ENCODE peak calls at places on chromosome 9, in seven cellular contexts. V, U, X, T, H, E and J are unnamed samples.

GRCh38 chr9:124251188-124251587 is 6.6 kb upstream of the NEK6 start:
- DNase-seq in E (no peak), V (no peak), U (no peak), X (no peak), T (no peak), H (no peak), J (peak)

GRCh38 chr9:94026816-94027215 is 57.4 kb upstream of the PTPDC1 start:
- DNase-seq in X (no peak), E (no peak), H (no peak), U (no peak), V (no peak), T (no peak), J (no peak)

GRCh38 chr9:133456409-133456808 is 3.4 kb upstream of the CACFD1 start:
- DNase-seq in X (no peak), U (no peak), E (no peak), T (no peak), H (no peak), V (no peak), J (peak)

GRCh38 chr9:132094314-132094791 is 14.7 kb upstream of the MED27 start:
- DNase-seq in V (peak), U (no peak), E (no peak), H (no peak), T (no peak), X (no peak), J (no peak)

GRCh38 chr9:14339746-14340145 is 25.8 kb upstream of the NFIB start:
- DNase-seq in H (no peak), U (no peak), X (no peak), T (no peak), E (no peak), V (no peak), J (no peak)

GRCh38 chr9:33229359-33230120 is 10.4 kb upstream of the SPINK4 start:
- DNase-seq in T (no peak), E (no peak), H (no peak), X (no peak), U (no peak), V (peak), J (peak)

GRCh38 chr9:70113403-70114022 is 69.9 kb downstream of the MAMDC2 start:
- DNase-seq in E (no peak), V (peak), H (peak), X (peak), U (no peak), T (peak), J (peak)

GRCh38 chr9:114591206-114591853 is 3.8 kb downstream of the ATP6V1G1 start:
- DNase-seq in T (no peak), H (no peak), X (no peak), V (no peak), U (no peak), E (no peak), J (no peak)

GRCh38 chr9:2466703-2467102 is 154.9 kb upstream of the VLDLR start:
- DNase-seq in U (no peak), H (no peak), X (peak), V (no peak), E (no peak), T (no peak), J (peak)

GRCh38 chr9:121398374-121398773 is 28.3 kb upstream of the STOM start:
- DNase-seq in E (no peak), V (peak), U (no peak), H (no peak), T (no peak), X (no peak), J (peak)

GRCh38 chr9:95588724-95589282 is 72.0 kb upstream of the PTCH1 start:
- DNase-seq in V (no peak), H (no peak), T (no peak), X (no peak), E (no peak), U (no peak), J (no peak)

GRCh38 chr9:21873540-21874221 is 71.2 kb downstream of the MTAP start:
- DNase-seq in U (no peak), X (no peak), T (no peak), E (no peak), H (no peak), V (no peak), J (no peak)

GRCh38 chr9:113011911-113012381 is at the start of gene ZNF883:
- DNase-seq in H (peak), E (no peak), U (no peak), X (peak), T (peak), V (peak), J (peak)

GRCh38 chr9:98342819-98343208 is 87.4 kb upstream of the TBC1D2 start:
- DNase-seq in U (no peak), T (no peak), H (no peak), X (no peak), V (no peak), E (no peak), J (no peak)

GRCh38 chr9:18184034-18184800 is 289.7 kb upstream of the ADAMTSL1 start:
- DNase-seq in H (no peak), X (no peak), U (no peak), E (no peak), V (no peak), T (no peak), J (no peak)

GRCh38 chr9:113541019-113541900 is 77.7 kb downstream of the RGS3 start:
- DNase-seq in E (no peak), T (no peak), H (no peak), U (no peak), V (peak), X (peak), J (peak)

GRCh38 chr9:114263853-114264510 is 58.9 kb upstream of the ORM1 start:
- DNase-seq in E (no peak), V (no peak), X (no peak), U (no peak), H (peak), T (peak), J (peak)

GRCh38 chr9:88716636-88717035 is 181.7 kb downstream of the NXNL2 start:
- DNase-seq in V (no peak), X (no peak), U (no peak), H (no peak), T (no peak), E (no peak), J (no peak)

GRCh38 chr9:127384016-127384730 is 12.8 kb upstream of the SLC2A8 start:
- DNase-seq in T (no peak), V (no peak), U (no peak), H (no peak), X (no peak), E (no peak), J (no peak)

GRCh38 chr9:37197158-37198033 is 77.0 kb downstream of the ZCCHC7 start:
- DNase-seq in U (no peak), H (peak), X (no peak), E (peak), V (peak), T (no peak), J (no peak)

GRCh38 chr9:23821400-23822181 is 4.4 kb downstream of the ELAVL2 start:
- DNase-seq in X (peak), V (no peak), H (no peak), U (no peak), E (no peak), T (peak), J (peak)

GRCh38 chr9:27425827-27426716 is 98.0 kb upstream of the IFNK start:
- DNase-seq in H (no peak), X (no peak), T (no peak), E (no peak), U (no peak), V (no peak), J (no peak)

GRCh38 chr9:95111716-95112115 is 205.8 kb downstream of the FANCC start:
- DNase-seq in T (no peak), E (no peak), U (no peak), H (no peak), X (no peak), V (no peak), J (no peak)

GRCh38 chr9:114290561-114290986 is 32.3 kb upstream of the ORM1 start:
- DNase-seq in U (no peak), H (no peak), T (no peak), X (no peak), V (no peak), E (no peak), J (peak)

GRCh38 chr9:89996106-89996505 is 391.3 kb downstream of the GADD45G start:
- DNase-seq in U (no peak), V (no peak), T (no peak), E (no peak), H (no peak), X (no peak), J (no peak)

GRCh38 chr9:137785704-137786161 is 91.8 kb upstream of the CACNA1B start:
- DNase-seq in V (no peak), E (no peak), T (no peak), H (no peak), U (no peak), X (no peak), J (no peak)

GRCh38 chr9:129242971-129243561 is 65.0 kb upstream of the IER5L start:
- DNase-seq in X (no peak), T (no peak), U (no peak), H (no peak), E (no peak), V (no peak), J (no peak)

GRCh38 chr9:116101516-116101915 is 52.1 kb upstream of the PAPPA start:
- DNase-seq in U (no peak), T (no peak), X (no peak), V (no peak), H (no peak), E (no peak), J (no peak)

GRCh38 chr9:97954550-97954989 is 16.6 kb upstream of the HEMGN start:
- DNase-seq in U (peak), H (peak), T (no peak), V (peak), E (peak), X (peak), J (peak)

GRCh38 chr9:126847051-126847450 is 13.4 kb upstream of the ZBTB34 start:
- DNase-seq in T (no peak), X (no peak), V (no peak), U (no peak), H (no peak), E (no peak), J (peak)

GRCh38 chr9:131337131-131337848 is 47.8 kb downstream of the PLPP7 start:
- DNase-seq in H (no peak), X (no peak), U (no peak), V (no peak), T (no peak), E (no peak), J (no peak)

GRCh38 chr9:136821333-136822031 is 13.7 kb downstream of the RABL6 start:
- DNase-seq in E (no peak), X (no peak), T (no peak), V (no peak), U (no peak), H (no peak), J (peak)

GRCh38 chr9:2241875-2242741 is 227.0 kb downstream of the SMARCA2 start:
- DNase-seq in U (peak), X (peak), T (peak), H (peak), E (peak), V (peak), J (peak)

GRCh38 chr9:135524130-135524861 is 3.1 kb downstream of the LCN1 start:
- DNase-seq in E (no peak), V (peak), X (no peak), T (no peak), H (no peak), U (no peak), J (peak)

GRCh38 chr9:133516961-133517350 is 7.8 kb downstream of the MYMK start:
- DNase-seq in X (no peak), T (peak), U (no peak), E (no peak), V (no peak), H (no peak), J (no peak)

GRCh38 chr9:10479172-10479571 is 133.6 kb downstream of the PTPRD start:
- DNase-seq in T (no peak), V (peak), E (no peak), X (peak), U (no peak), H (no peak), J (no peak)

GRCh38 chr9:117407436-117408022 is 7.3 kb downstream of the ASTN2 start:
- DNase-seq in E (no peak), H (no peak), T (no peak), U (no peak), X (no peak), V (no peak), J (no peak)